ENCODE peak calls at places on chromosomes 11 and 22, in five cellular contexts. One of them, this sample, is unnamed. For H3K4me1, the result is how much of the 10 kb centered on the place peaks cover.

GRCh38 chr11:15819679-15820286 is 536.6 kb downstream of the SOX6 start:
- DNase-seq in lower lobe of right lung: peak
- DNase-seq in pancreas: peak
- DNase-seq in GM23338: peak
- DNase-seq in ovary: peak
- DNase-seq in this sample: peak

GRCh38 chr11:62613275-62613864 is 313 bp downstream of the ROM1 start:
- DNase-seq in lower lobe of right lung: no peak
- DNase-seq in pancreas: peak
- DNase-seq in GM23338: no peak
- DNase-seq in ovary: peak
- DNase-seq in this sample: no peak

GRCh38 chr22:37222440-37222971 is 10.2 kb upstream of the SSTR3 start:
- DNase-seq in lower lobe of right lung: no peak
- DNase-seq in pancreas: no peak
- DNase-seq in GM23338: no peak
- DNase-seq in ovary: no peak
- DNase-seq in this sample: no peak

GRCh38 chr11:12161603-12162350 is 51.4 kb downstream of the MICAL2 start:
- DNase-seq in lower lobe of right lung: no peak
- DNase-seq in pancreas: no peak
- DNase-seq in GM23338: no peak
- DNase-seq in ovary: peak
- DNase-seq in this sample: no peak

GRCh38 chr11:125941606-125942275 is 4.1 kb upstream of the VSIG10L2 start:
- DNase-seq in lower lobe of right lung: peak
- DNase-seq in pancreas: peak
- DNase-seq in GM23338: peak
- DNase-seq in ovary: peak
- DNase-seq in this sample: no peak

GRCh38 chr11:65078151-65078550 is 5.7 kb downstream of the CDCA5 start:
- DNase-seq in lower lobe of right lung: peak
- DNase-seq in pancreas: peak
- DNase-seq in GM23338: peak
- DNase-seq in ovary: no peak
- DNase-seq in this sample: no peak

GRCh38 chr11:11979487-11980117 is 28.8 kb downstream of the DKK3 start:
- DNase-seq in lower lobe of right lung: no peak
- DNase-seq in pancreas: no peak
- DNase-seq in GM23338: no peak
- DNase-seq in ovary: no peak
- DNase-seq in this sample: no peak

GRCh38 chr11:134223066-134223465 is 701 bp downstream of the NCAPD3 start:
- DNase-seq in lower lobe of right lung: no peak
- DNase-seq in pancreas: no peak
- DNase-seq in GM23338: no peak
- DNase-seq in ovary: no peak
- DNase-seq in this sample: no peak

GRCh38 chr11:1728931-1729691 is 21.3 kb downstream of the IFITM10 start:
- DNase-seq in lower lobe of right lung: no peak
- DNase-seq in pancreas: no peak
- DNase-seq in GM23338: no peak
- DNase-seq in ovary: no peak
- DNase-seq in this sample: no peak

GRCh38 chr22:42868751-42869251 is 11.7 kb upstream of the ARFGAP3 start:
- DNase-seq in lower lobe of right lung: peak
- DNase-seq in pancreas: peak
- DNase-seq in GM23338: no peak
- DNase-seq in ovary: no peak
- DNase-seq in this sample: peak

GRCh38 chr22:37062366-37062655 is 10.8 kb downstream of the KCTD17 start:
- DNase-seq in lower lobe of right lung: no peak
- DNase-seq in pancreas: no peak
- DNase-seq in GM23338: no peak
- DNase-seq in ovary: no peak
- DNase-seq in this sample: no peak

GRCh38 chr11:103682318-103683184 is 353.9 kb upstream of the DDI1 start:
- DNase-seq in lower lobe of right lung: no peak
- DNase-seq in pancreas: peak
- DNase-seq in GM23338: peak
- DNase-seq in ovary: peak
- DNase-seq in this sample: no peak

GRCh38 chr22:26283330-26283729 is 114.1 kb downstream of the SEZ6L start:
- DNase-seq in lower lobe of right lung: no peak
- DNase-seq in pancreas: no peak
- DNase-seq in GM23338: no peak
- DNase-seq in ovary: no peak
- DNase-seq in this sample: no peak

GRCh38 chr11:129770993-129771392 is 44.7 kb upstream of the TMEM45B start:
- DNase-seq in lower lobe of right lung: no peak
- DNase-seq in pancreas: no peak
- DNase-seq in GM23338: no peak
- DNase-seq in ovary: no peak
- DNase-seq in this sample: no peak

GRCh38 chr22:27804683-27805297 is 3.2 kb upstream of the MN1 start:
- DNase-seq in lower lobe of right lung: no peak
- DNase-seq in pancreas: peak
- DNase-seq in GM23338: peak
- DNase-seq in ovary: peak
- DNase-seq in this sample: peak

GRCh38 chr11:48036466-48036865 is 56.1 kb downstream of the PTPRJ start:
- DNase-seq in lower lobe of right lung: no peak
- DNase-seq in pancreas: no peak
- DNase-seq in GM23338: no peak
- DNase-seq in ovary: no peak
- DNase-seq in this sample: no peak

GRCh38 chr11:63749624-63750023 is 19.0 kb downstream of the ZFTA start:
- DNase-seq in lower lobe of right lung: no peak
- DNase-seq in pancreas: no peak
- DNase-seq in GM23338: no peak
- DNase-seq in ovary: no peak
- DNase-seq in this sample: no peak

GRCh38 chr11:19769820-19770219 is 57.2 kb downstream of the NAV2 start:
- DNase-seq in lower lobe of right lung: no peak
- DNase-seq in pancreas: no peak
- DNase-seq in GM23338: no peak
- DNase-seq in ovary: no peak
- DNase-seq in this sample: no peak

GRCh38 chr11:69122642-69123431 is 32.9 kb upstream of the SMIM38 start:
- DNase-seq in lower lobe of right lung: peak
- DNase-seq in pancreas: peak
- DNase-seq in GM23338: peak
- DNase-seq in ovary: no peak
- DNase-seq in this sample: peak

GRCh38 chr11:2825261-2825885 is 60.2 kb downstream of the CDKN1C start:
- DNase-seq in lower lobe of right lung: peak
- DNase-seq in pancreas: peak
- DNase-seq in GM23338: no peak
- DNase-seq in ovary: peak
- DNase-seq in this sample: peak

GRCh38 chr11:63839508-63840355 is 822 bp downstream of the MARK2 start:
- DNase-seq in lower lobe of right lung: peak
- DNase-seq in pancreas: peak
- DNase-seq in GM23338: peak
- DNase-seq in ovary: no peak
- DNase-seq in this sample: peak

GRCh38 chr11:115213007-115213406 is 291.2 kb downstream of the CADM1 start:
- DNase-seq in lower lobe of right lung: no peak
- DNase-seq in pancreas: no peak
- DNase-seq in GM23338: peak
- DNase-seq in ovary: no peak
- DNase-seq in this sample: no peak

GRCh38 chr11:3165916-3166267 is 782 bp upstream of the OSBPL5 start:
- DNase-seq in lower lobe of right lung: peak
- DNase-seq in pancreas: no peak
- DNase-seq in GM23338: no peak
- DNase-seq in ovary: peak
- DNase-seq in this sample: peak

GRCh38 chr11:120819003-120819402 is 204.9 kb upstream of the TBCEL start:
- DNase-seq in lower lobe of right lung: no peak
- DNase-seq in pancreas: no peak
- DNase-seq in GM23338: no peak
- DNase-seq in ovary: no peak
- DNase-seq in this sample: no peak

GRCh38 chr11:1219446-1219835 is 3.4 kb upstream of the MUC5B start:
- DNase-seq in lower lobe of right lung: peak
- DNase-seq in pancreas: no peak
- DNase-seq in GM23338: no peak
- DNase-seq in ovary: no peak
- DNase-seq in this sample: peak

GRCh38 chr11:77089004-77089545 is 13.6 kb upstream of the OMP start:
- DNase-seq in lower lobe of right lung: peak
- DNase-seq in pancreas: no peak
- DNase-seq in GM23338: no peak
- DNase-seq in ovary: no peak
- DNase-seq in this sample: peak

GRCh38 chr11:78946945-78947914 is 372.6 kb upstream of the NARS2 start:
- DNase-seq in lower lobe of right lung: no peak
- DNase-seq in pancreas: peak
- DNase-seq in GM23338: no peak
- DNase-seq in ovary: no peak
- DNase-seq in this sample: no peak

GRCh38 chr11:73241300-73241699 is 23.2 kb downstream of the P2RY2 start:
- DNase-seq in lower lobe of right lung: no peak
- DNase-seq in pancreas: no peak
- DNase-seq in GM23338: no peak
- DNase-seq in ovary: no peak
- DNase-seq in this sample: no peak

GRCh38 chr11:73244589-73245240 is 26.6 kb downstream of the P2RY2 start:
- DNase-seq in lower lobe of right lung: no peak
- DNase-seq in pancreas: no peak
- DNase-seq in GM23338: no peak
- DNase-seq in ovary: no peak
- DNase-seq in this sample: peak

GRCh38 chr11:73240190-73240781 is 22.2 kb downstream of the P2RY2 start:
- DNase-seq in lower lobe of right lung: no peak
- DNase-seq in pancreas: no peak
- DNase-seq in GM23338: no peak
- DNase-seq in ovary: no peak
- DNase-seq in this sample: peak

GRCh38 chr11:73243093-73243485 is 25.0 kb downstream of the P2RY2 start:
- DNase-seq in lower lobe of right lung: no peak
- DNase-seq in pancreas: no peak
- DNase-seq in GM23338: no peak
- DNase-seq in ovary: no peak
- DNase-seq in this sample: peak

GRCh38 chr11:73242291-73243092 is 24.4 kb downstream of the P2RY2 start:
- DNase-seq in lower lobe of right lung: peak
- DNase-seq in pancreas: peak
- DNase-seq in GM23338: peak
- DNase-seq in ovary: peak
- DNase-seq in this sample: peak
- H3K4me3 ChIP-seq in lower lobe of right lung: peak
- H3K4me3 ChIP-seq in pancreas: no peak
- H3K4me3 ChIP-seq in GM23338: peak
- H3K4me3 ChIP-seq in ovary: peak
- H3K4me3 ChIP-seq in this sample: peak

GRCh38 chr11:72136677-72137255 is 1.2 kb downstream of the FOLR3 start:
- DNase-seq in lower lobe of right lung: no peak
- DNase-seq in pancreas: no peak
- DNase-seq in GM23338: no peak
- DNase-seq in ovary: no peak
- DNase-seq in this sample: no peak
- H3K27ac ChIP-seq in lower lobe of right lung: no peak
- H3K27ac ChIP-seq in pancreas: no peak
- H3K27ac ChIP-seq in GM23338: no peak
- H3K27ac ChIP-seq in ovary: no peak
- H3K27ac ChIP-seq in this sample: no peak

DNA sequence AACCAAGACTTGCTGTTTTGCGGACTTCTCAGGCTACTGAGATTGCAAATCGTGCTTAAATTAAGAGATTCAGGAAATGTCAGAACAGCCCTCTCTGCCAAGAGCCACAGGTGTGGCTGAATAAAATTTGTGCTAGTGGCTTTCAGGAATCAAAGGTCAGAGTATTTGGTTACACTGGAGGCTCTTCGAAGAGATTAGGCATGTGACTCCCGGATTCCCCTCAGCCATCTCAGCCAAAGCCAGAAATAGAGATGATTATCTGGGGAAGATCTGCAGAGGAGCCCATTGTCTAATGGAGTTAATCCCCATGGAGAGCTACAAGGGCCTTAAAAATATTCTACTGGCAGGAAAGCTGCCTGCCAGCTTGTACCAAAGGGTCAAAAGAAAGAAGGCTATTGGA is 1259.5 kb downstream of the TBC1D22A start:
- DNase-seq in lower lobe of right lung: no peak
- DNase-seq in pancreas: no peak
- DNase-seq in GM23338: no peak
- DNase-seq in ovary: no peak
- DNase-seq in this sample: no peak
- H3K4me1 ChIP-seq in lower lobe of right lung: under half
- H3K4me1 ChIP-seq in pancreas: under half
- H3K4me1 ChIP-seq in GM23338: under half
- H3K4me1 ChIP-seq in ovary: under half
- H3K4me1 ChIP-seq in this sample: under half

DNA sequence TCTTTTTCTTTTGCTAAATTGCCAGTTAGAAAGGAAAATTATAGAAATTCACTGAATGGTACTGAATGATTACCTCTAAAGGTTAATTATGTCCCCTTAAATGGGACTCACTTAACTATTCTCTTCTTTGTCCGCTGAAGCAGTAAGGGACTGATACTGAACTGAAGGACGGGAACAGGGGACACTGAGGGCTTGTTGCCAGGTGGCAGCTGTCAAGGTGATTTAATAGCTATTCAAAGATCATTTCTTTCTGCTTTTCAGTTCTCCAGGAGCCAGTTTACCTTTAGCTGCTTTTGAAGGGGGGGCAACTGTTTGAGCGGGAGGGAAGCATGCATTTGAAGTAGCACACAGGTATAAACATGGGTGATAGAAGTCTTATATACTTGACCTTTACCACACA is 325.4 kb upstream of the CCDC90B start:
- DNase-seq in lower lobe of right lung: no peak
- DNase-seq in pancreas: no peak
- DNase-seq in GM23338: no peak
- DNase-seq in ovary: no peak
- DNase-seq in this sample: no peak
- H3K4me3 ChIP-seq in lower lobe of right lung: no peak
- H3K4me3 ChIP-seq in pancreas: no peak
- H3K4me3 ChIP-seq in GM23338: no peak
- H3K4me3 ChIP-seq in ovary: no peak
- H3K4me3 ChIP-seq in this sample: no peak

DNA sequence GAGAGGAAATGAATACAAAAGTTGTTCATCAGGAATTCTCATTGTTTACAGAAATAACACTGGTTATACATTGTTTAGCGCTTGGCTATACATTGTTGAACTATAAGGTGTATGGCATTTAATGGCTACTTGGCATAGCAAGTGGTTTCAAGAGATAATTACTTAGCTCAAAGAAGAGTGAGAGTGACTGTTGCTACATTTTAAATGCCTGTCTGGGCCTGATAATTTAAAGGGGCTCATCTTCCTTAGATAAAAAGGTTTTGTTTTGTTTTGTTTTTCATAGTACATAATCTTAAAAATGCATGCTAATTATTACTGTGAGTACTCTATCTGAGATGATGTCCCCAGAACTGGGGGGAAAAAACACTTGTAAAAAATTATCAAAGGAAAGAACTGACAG is 1.5 kb upstream of the SMPD1 start:
- DNase-seq in lower lobe of right lung: no peak
- DNase-seq in pancreas: no peak
- DNase-seq in GM23338: no peak
- DNase-seq in ovary: no peak
- DNase-seq in this sample: no peak
- H3K27ac ChIP-seq in lower lobe of right lung: peak
- H3K27ac ChIP-seq in pancreas: peak
- H3K27ac ChIP-seq in GM23338: no peak
- H3K27ac ChIP-seq in ovary: no peak
- H3K27ac ChIP-seq in this sample: peak

GRCh38 chr11:45031912-45032519 is 81.3 kb upstream of the TP53I11 start:
- DNase-seq in lower lobe of right lung: no peak
- DNase-seq in pancreas: no peak
- DNase-seq in GM23338: no peak
- DNase-seq in ovary: no peak
- DNase-seq in this sample: no peak
- H3K4me1 ChIP-seq in lower lobe of right lung: under half
- H3K4me1 ChIP-seq in pancreas: under half
- H3K4me1 ChIP-seq in GM23338: under half
- H3K4me1 ChIP-seq in ovary: under half
- H3K4me1 ChIP-seq in this sample: under half

This sample was measured in kidney.